ENCODE peak calls at places on chromosomes 11 and 22, in five cellular contexts. One of them, this sample, is unnamed.
A peak's percentile ranks its signal among the peaks of the same experiment; 100 is the strongest.

GRCh38 chr22:25475554-25476022 is 88.9 kb upstream of the GRK3 start:
- DNase-seq in tibial nerve: no peak
- DNase-seq in fibroblast of the aortic adventitia: peak; percentile 17
- DNase-seq in fibroblast of lung: peak; percentile 69
- DNase-seq in fibroblast of mammary gland: peak; percentile 27
- DNase-seq in this sample: no peak

GRCh38 chr11:35289821-35290220 is 129.5 kb downstream of the SLC1A2 start:
- DNase-seq in fibroblast of the aortic adventitia: peak; percentile 80
- DNase-seq in fibroblast of mammary gland: peak; percentile 55
- DNase-seq in fibroblast of lung: peak; percentile 76
- DNase-seq in tibial nerve: no peak
- DNase-seq in this sample: no peak

GRCh38 chr11:96130061-96130460 is 206.2 kb upstream of the MTMR2 start:
- DNase-seq in fibroblast of mammary gland: no peak
- DNase-seq in fibroblast of lung: no peak
- DNase-seq in fibroblast of the aortic adventitia: no peak
- DNase-seq in tibial nerve: no peak
- DNase-seq in this sample: no peak

GRCh38 chr11:113338730-113339129 is 24.3 kb downstream of the TTC12 start:
- DNase-seq in fibroblast of the aortic adventitia: no peak
- DNase-seq in fibroblast of mammary gland: no peak
- DNase-seq in fibroblast of lung: no peak
- DNase-seq in tibial nerve: no peak
- DNase-seq in this sample: no peak

GRCh38 chr22:50148991-50149721 is 21.4 kb upstream of the PANX2 start:
- DNase-seq in tibial nerve: peak; percentile 12
- DNase-seq in fibroblast of lung: peak; percentile 44
- DNase-seq in fibroblast of mammary gland: peak; percentile 38
- DNase-seq in fibroblast of the aortic adventitia: no peak
- DNase-seq in this sample: no peak

GRCh38 chr11:46183819-46184218 is 62.6 kb upstream of the PHF21A start:
- DNase-seq in fibroblast of lung: peak; percentile 81
- DNase-seq in fibroblast of the aortic adventitia: peak; percentile 35
- DNase-seq in fibroblast of mammary gland: peak; percentile 57
- DNase-seq in tibial nerve: no peak
- DNase-seq in this sample: no peak

GRCh38 chr11:10275714-10276113 is 18.3 kb downstream of the SBF2 start:
- DNase-seq in fibroblast of the aortic adventitia: peak; percentile 21
- DNase-seq in fibroblast of lung: no peak
- DNase-seq in fibroblast of mammary gland: peak; percentile 28
- DNase-seq in tibial nerve: no peak
- DNase-seq in this sample: no peak

GRCh38 chr11:110892741-110893285 is 180.6 kb upstream of the ARHGAP20 start:
- DNase-seq in fibroblast of the aortic adventitia: peak; percentile 51
- DNase-seq in tibial nerve: no peak
- DNase-seq in fibroblast of lung: peak; percentile 29
- DNase-seq in fibroblast of mammary gland: no peak
- DNase-seq in this sample: no peak

GRCh38 chr22:45218974-45219373 is 21.7 kb downstream of the KIAA0930 start:
- DNase-seq in fibroblast of lung: peak; percentile 21
- DNase-seq in tibial nerve: no peak
- DNase-seq in fibroblast of mammary gland: peak; percentile 65
- DNase-seq in fibroblast of the aortic adventitia: no peak
- DNase-seq in this sample: no peak

GRCh38 chr22:27170491-27170890 is 513.1 kb downstream of the MIAT start:
- DNase-seq in fibroblast of lung: peak; percentile 83
- DNase-seq in tibial nerve: peak; percentile 13
- DNase-seq in fibroblast of mammary gland: peak; percentile 94
- DNase-seq in fibroblast of the aortic adventitia: peak; percentile 93
- DNase-seq in this sample: no peak

GRCh38 chr22:17264321-17265052 is 45.3 kb upstream of the ADA2 start:
- DNase-seq in fibroblast of the aortic adventitia: peak; percentile 2
- DNase-seq in fibroblast of mammary gland: peak; percentile 28
- DNase-seq in tibial nerve: no peak
- DNase-seq in fibroblast of lung: peak; percentile 52
- DNase-seq in this sample: no peak

GRCh38 chr11:126790550-126790981 is 210.0 kb downstream of the KIRREL3 start:
- DNase-seq in fibroblast of lung: peak; percentile 98
- DNase-seq in tibial nerve: no peak
- DNase-seq in fibroblast of mammary gland: peak; percentile 85
- DNase-seq in fibroblast of the aortic adventitia: peak; percentile 76
- DNase-seq in this sample: peak; percentile 90

GRCh38 chr11:116072776-116073175 is 568.6 kb upstream of the CADM1 start:
- DNase-seq in tibial nerve: no peak
- DNase-seq in fibroblast of lung: no peak
- DNase-seq in fibroblast of the aortic adventitia: no peak
- DNase-seq in fibroblast of mammary gland: no peak
- DNase-seq in this sample: no peak

GRCh38 chr11:12997168-12997567 is 11.9 kb upstream of the RASSF10 start:
- DNase-seq in fibroblast of the aortic adventitia: no peak
- DNase-seq in tibial nerve: no peak
- DNase-seq in fibroblast of mammary gland: no peak
- DNase-seq in fibroblast of lung: no peak
- DNase-seq in this sample: no peak

GRCh38 chr11:75524576-75525432 is 937 bp downstream of the GDPD5 start:
- DNase-seq in fibroblast of the aortic adventitia: no peak
- DNase-seq in fibroblast of lung: peak; percentile 42
- DNase-seq in fibroblast of mammary gland: peak; percentile 40
- DNase-seq in tibial nerve: no peak
- DNase-seq in this sample: no peak

GRCh38 chr22:23750744-23751440 is at the start of gene ZNF70:
- DNase-seq in fibroblast of the aortic adventitia: peak; percentile 66
- DNase-seq in fibroblast of lung: peak; percentile 77
- DNase-seq in fibroblast of mammary gland: peak; percentile 69
- DNase-seq in tibial nerve: peak; percentile 72
- DNase-seq in this sample: no peak
- TF ChIP-seq CTCF in fibroblast of the aortic adventitia: peak; percentile 9
- TF ChIP-seq CTCF in fibroblast of lung: no peak
- TF ChIP-seq CTCF in fibroblast of mammary gland: no peak
- TF ChIP-seq CTCF in tibial nerve: no peak
- TF ChIP-seq CTCF in this sample: peak; percentile 30

DNA sequence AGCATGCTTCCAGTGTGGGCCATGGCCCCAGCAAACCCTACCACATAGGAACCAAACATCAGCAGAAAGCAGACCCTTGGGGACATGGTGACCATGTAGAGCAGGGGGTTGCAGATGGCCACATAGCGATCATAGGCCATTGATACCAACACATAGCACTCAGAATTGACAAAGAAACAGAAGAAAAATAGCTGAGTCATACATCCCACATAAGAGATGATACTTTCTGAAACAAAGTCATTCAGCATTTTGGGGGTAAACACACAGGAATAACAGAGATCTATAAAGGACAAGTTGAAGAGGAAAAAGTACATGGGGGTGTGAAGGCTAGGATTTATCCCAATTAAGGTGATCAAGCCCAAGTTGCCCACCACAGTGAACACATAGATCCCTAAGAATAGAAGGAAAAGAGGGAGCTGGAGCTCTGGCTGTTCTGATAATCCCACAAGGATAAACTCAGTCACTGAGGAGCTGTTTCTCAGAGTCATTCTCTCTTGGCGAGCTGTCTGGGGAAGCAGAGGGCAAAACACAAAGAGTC is at the start of gene OR8B4:
- DNase-seq in fibroblast of lung: no peak
- DNase-seq in fibroblast of mammary gland: no peak
- DNase-seq in tibial nerve: no peak
- DNase-seq in fibroblast of the aortic adventitia: no peak
- DNase-seq in this sample: no peak
- H3K4me3 ChIP-seq in fibroblast of lung: no peak within 1 kb of the TSS
- H3K4me3 ChIP-seq in fibroblast of mammary gland: no peak within 1 kb of the TSS
- H3K4me3 ChIP-seq in tibial nerve: no peak within 1 kb of the TSS
- H3K4me3 ChIP-seq in fibroblast of the aortic adventitia: no peak within 1 kb of the TSS
- H3K4me3 ChIP-seq in this sample: no peak within 1 kb of the TSS

GRCh38 chr11:57762235-57762866 is 749 bp downstream of the CTNND1 start:
- DNase-seq in fibroblast of the aortic adventitia: no peak
- DNase-seq in fibroblast of lung: no peak
- DNase-seq in tibial nerve: no peak
- DNase-seq in fibroblast of mammary gland: no peak
- DNase-seq in this sample: no peak

GRCh38 chr11:57763568-57763967 is 2.0 kb downstream of the CTNND1 start:
- DNase-seq in fibroblast of lung: peak; percentile 54
- DNase-seq in fibroblast of mammary gland: peak; percentile 59
- DNase-seq in fibroblast of the aortic adventitia: peak; percentile 47
- DNase-seq in tibial nerve: no peak
- DNase-seq in this sample: no peak

GRCh38 chr11:57758174-57758573 is 3.4 kb upstream of the CTNND1 start:
- DNase-seq in tibial nerve: no peak
- DNase-seq in fibroblast of the aortic adventitia: no peak
- DNase-seq in fibroblast of mammary gland: no peak
- DNase-seq in fibroblast of lung: no peak
- DNase-seq in this sample: no peak

GRCh38 chr11:57764527-57764926 is 2.9 kb downstream of the CTNND1 start:
- DNase-seq in fibroblast of mammary gland: no peak
- DNase-seq in fibroblast of lung: peak; percentile 44
- DNase-seq in fibroblast of the aortic adventitia: no peak
- DNase-seq in tibial nerve: no peak
- DNase-seq in this sample: no peak

GRCh38 chr11:57761301-57762234 is at the start of gene CTNND1:
- DNase-seq in fibroblast of mammary gland: peak; percentile 98
- DNase-seq in fibroblast of lung: peak; percentile 97
- DNase-seq in fibroblast of the aortic adventitia: peak; percentile 99
- DNase-seq in tibial nerve: peak; percentile 90
- DNase-seq in this sample: peak; percentile 85
- TF ChIP-seq CTCF in fibroblast of mammary gland: no peak
- TF ChIP-seq CTCF in fibroblast of lung: no peak
- TF ChIP-seq CTCF in fibroblast of the aortic adventitia: peak; percentile 8
- TF ChIP-seq CTCF in tibial nerve: no peak
- TF ChIP-seq CTCF in this sample: no peak

GRCh38 chr11:123443851-123444623 is 14.0 kb downstream of the GRAMD1B start:
- DNase-seq in fibroblast of mammary gland: no peak
- DNase-seq in tibial nerve: no peak
- DNase-seq in fibroblast of lung: no peak
- DNase-seq in fibroblast of the aortic adventitia: no peak
- DNase-seq in this sample: no peak
- H3K4me3 ChIP-seq in fibroblast of mammary gland: no peak overlapping the region
- H3K4me3 ChIP-seq in tibial nerve: no peak overlapping the region
- H3K4me3 ChIP-seq in fibroblast of lung: no peak overlapping the region
- H3K4me3 ChIP-seq in fibroblast of the aortic adventitia: no peak overlapping the region
- H3K4me3 ChIP-seq in this sample: no peak overlapping the region

DNA sequence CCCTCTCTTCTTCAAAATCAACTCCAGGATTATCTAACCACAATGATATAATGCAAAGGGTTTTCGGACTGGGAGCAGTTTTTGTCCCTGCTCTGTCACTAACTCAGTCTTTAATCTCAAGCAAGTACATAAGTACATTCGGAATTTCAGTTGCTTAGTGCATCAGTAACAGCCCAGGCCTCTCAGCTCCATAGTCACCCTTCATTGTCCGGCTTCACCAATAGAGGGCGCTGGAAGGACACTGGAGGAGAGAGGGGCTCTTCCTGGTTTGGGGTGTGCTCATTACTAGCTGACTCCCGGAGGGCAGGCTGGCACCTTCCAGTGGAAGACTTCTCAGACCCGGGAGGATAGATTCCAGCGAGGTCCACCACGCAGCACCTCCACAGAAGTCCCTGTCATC is 90.4 kb upstream of the PDGFD start:
- DNase-seq in fibroblast of lung: peak; percentile 49
- DNase-seq in tibial nerve: no peak
- DNase-seq in fibroblast of the aortic adventitia: peak; percentile 19
- DNase-seq in fibroblast of mammary gland: peak; percentile 29
- DNase-seq in this sample: no peak
- TF ChIP-seq CTCF in fibroblast of lung: no peak
- TF ChIP-seq CTCF in tibial nerve: no peak
- TF ChIP-seq CTCF in fibroblast of the aortic adventitia: peak; percentile 51
- TF ChIP-seq CTCF in fibroblast of mammary gland: peak; percentile 59
- TF ChIP-seq CTCF in this sample: no peak

This sample was measured in BJ.